ENCODE peak calls at places on chromosomes 16 and 17, in four cellular contexts. S, C, H and B are unnamed samples.
A peak's percentile ranks its signal among the peaks of the same experiment; 100 is the strongest.

GRCh38 chr16:71722801-71723536 is 1.5 kb downstream of the PHLPP2 start:
- DNase-seq in S (peak; percentile 76), C (peak; percentile 43), H (peak; percentile 70), B (peak; percentile 75)

GRCh38 chr17:37714897-37715296 is 30.0 kb downstream of the HNF1B start:
- DNase-seq in S (no peak), C (no peak), H (no peak), B (no peak)

GRCh38 chr16:83768976-83769375 is 38.8 kb upstream of the HSBP1 start:
- DNase-seq in S (no peak), C (no peak), H (no peak), B (no peak)

GRCh38 chr16:27436065-27436464 is 34.1 kb downstream of the IL21R start:
- DNase-seq in S (peak; percentile 15), C (no peak), H (no peak), B (no peak)

GRCh38 chr16:89106533-89107208 is 13.0 kb downstream of the ACSF3 start:
- DNase-seq in S (peak; percentile 26), C (no peak), H (no peak), B (no peak)

GRCh38 chr16:89343501-89344291 is 126.2 kb downstream of the ZNF778 start:
- DNase-seq in S (peak; percentile 27), C (no peak), H (no peak), B (no peak)

GRCh38 chr16:77298638-77299360 is 99.6 kb downstream of the SYCE1L start:
- DNase-seq in S (no peak), C (no peak), H (no peak), B (no peak)

GRCh38 chr16:88535181-88535856 is 34.9 kb upstream of the ZC3H18 start:
- DNase-seq in S (no peak), C (no peak), H (no peak), B (no peak)

GRCh38 chr17:79111097-79111496 is 36.5 kb downstream of the ENGASE start:
- DNase-seq in S (no peak), C (no peak), H (no peak), B (no peak)

GRCh38 chr17:65170839-65171238 is 33.7 kb downstream of the RGS9 start:
- DNase-seq in S (no peak), C (no peak), H (no peak), B (no peak)

GRCh38 chr17:46262271-46262670 is 32.7 kb upstream of the LRRC37A start:
- DNase-seq in S (no peak), C (no peak), H (no peak), B (no peak)

GRCh38 chr17:42266918-42267766 is 9.0 kb downstream of the STAT5B start:
- DNase-seq in S (no peak), C (no peak), H (no peak), B (no peak)

GRCh38 chr16:85303354-85303883 is 191.1 kb upstream of the CIBAR2 start:
- DNase-seq in S (peak; percentile 80), C (peak; percentile 66), H (peak; percentile 85), B (peak; percentile 68)

GRCh38 chr16:29777576-29778360 is at the start of gene ZG16:
- DNase-seq in S (no peak), C (no peak), H (no peak), B (no peak)

GRCh38 chr17:17433260-17433659 is 43.5 kb upstream of the MED9 start:
- DNase-seq in S (no peak), C (no peak), H (no peak), B (no peak)

GRCh38 chr16:72961115-72961832 is 86.7 kb downstream of the ZFHX3 start:
- DNase-seq in S (no peak), C (no peak), H (no peak), B (peak; percentile 86)

GRCh38 chr17:1087381-1088241 is 90.7 kb downstream of the TIMM22 start:
- DNase-seq in S (peak; percentile 61), C (no peak), H (peak; percentile 18), B (peak; percentile 78)

GRCh38 chr17:82000803-82001649 is 21.7 kb downstream of the CENPX start:
- DNase-seq in S (no peak), C (no peak), H (no peak), B (no peak)

GRCh38 chr17:2705263-2705662 is 6.3 kb downstream of the CLUH start:
- DNase-seq in S (no peak), C (no peak), H (no peak), B (peak; percentile 43)

GRCh38 chr16:30090607-30091332 is 954 bp downstream of the TBX6 start:
- DNase-seq in S (no peak), C (no peak), H (no peak), B (no peak)

GRCh38 chr17:15171433-15172047 is 93.6 kb downstream of the PMP22 start:
- DNase-seq in S (peak; percentile 82), C (peak; percentile 19), H (peak; percentile 53), B (peak; percentile 72)

GRCh38 chr16:31458073-31458834 is 1.0 kb upstream of the ARMC5 start:
- DNase-seq in S (peak; percentile 52), C (peak; percentile 28), H (peak; percentile 59), B (peak; percentile 89)

GRCh38 chr17:31570231-31570630 is 178.8 kb downstream of the RAB11FIP4 start:
- DNase-seq in S (no peak), C (no peak), H (no peak), B (no peak)

GRCh38 chr17:76700627-76701470 is 9.9 kb downstream of the MXRA7 start:
- DNase-seq in S (no peak), C (no peak), H (no peak), B (peak; percentile 75)

GRCh38 chr17:49387374-49388289 is 25.6 kb upstream of the ZNF652 start:
- DNase-seq in S (no peak), C (no peak), H (no peak), B (no peak)

GRCh38 chr16:16161319-16161718 is 62.0 kb downstream of the ABCC6 start:
- DNase-seq in S (no peak), C (no peak), H (no peak), B (no peak)

GRCh38 chr17:751269-752001 is 629 bp downstream of the GEMIN4 start:
- DNase-seq in S (no peak), C (peak; percentile 25), H (peak; percentile 61), B (peak; percentile 56)

GRCh38 chr17:58121925-58122324 is 26.3 kb upstream of the OR4D1 start:
- DNase-seq in S (no peak), C (no peak), H (no peak), B (no peak)